ENCODE peak calls at places on chromosomes 7 and 10, in seven cellular contexts. W, Q, O, L, V, D and K are unnamed samples.

GRCh38 chr7:85102813-85103350 is 84.0 kb downstream of the SEMA3D start:
- DNase-seq in Q (no peak), D (no peak), L (no peak), W (no peak), V (no peak), O (no peak), K (no peak)

GRCh38 chr10:77131214-77131613 is 506.4 kb downstream of the KCNMA1 start:
- DNase-seq in D (no peak), V (no peak), L (no peak), Q (no peak), O (no peak), W (no peak), K (no peak)

GRCh38 chr7:138449580-138449979 is 10.5 kb upstream of the TRIM24 start:
- DNase-seq in D (no peak), O (no peak), W (no peak), V (no peak), Q (no peak), L (no peak), K (no peak)

GRCh38 chr7:82567356-82567755 is 123.8 kb upstream of the CACNA2D1 start:
- DNase-seq in O (no peak), L (no peak), W (no peak), V (no peak), D (no peak), Q (no peak), K (no peak)

GRCh38 chr7:50724526-50725520 is 57.9 kb downstream of the GRB10 start:
- DNase-seq in W (no peak), O (no peak), D (no peak), L (no peak), V (no peak), Q (no peak), K (no peak)

GRCh38 chr7:156169474-156170370 is 357.5 kb upstream of the SHH start:
- DNase-seq in Q (no peak), V (no peak), O (no peak), D (no peak), W (no peak), L (no peak), K (no peak)

GRCh38 chr7:113209449-113210203 is 91.3 kb upstream of the SMIM30 start:
- DNase-seq in D (no peak), O (no peak), V (no peak), L (no peak), W (no peak), Q (no peak), K (no peak)

GRCh38 chr7:138030679-138031351 is 28.9 kb upstream of the CREB3L2 start:
- DNase-seq in L (no peak), O (no peak), W (no peak), D (no peak), Q (no peak), V (no peak), K (no peak)

GRCh38 chr10:78535716-78536218 is 502.1 kb downstream of the RPS24 start:
- DNase-seq in D (no peak), V (no peak), Q (no peak), L (no peak), O (peak), W (no peak), K (no peak)

GRCh38 chr7:31109751-31110150 is 57.6 kb downstream of the ADCYAP1R1 start:
- DNase-seq in O (no peak), W (no peak), L (no peak), V (no peak), D (no peak), Q (no peak), K (no peak)

GRCh38 chr7:7992502-7992901 is 23.9 kb downstream of the GLCCI1 start:
- DNase-seq in D (no peak), O (no peak), Q (no peak), L (no peak), W (no peak), V (no peak), K (no peak)

GRCh38 chr7:44959433-44959951 is 19.3 kb downstream of the MYO1G start:
- DNase-seq in L (no peak), V (no peak), D (no peak), O (no peak), W (no peak), Q (no peak), K (no peak)

GRCh38 chr10:119199231-119199992 is 8.0 kb upstream of the GRK5 start:
- DNase-seq in Q (peak), D (no peak), O (peak), W (peak), V (peak), L (no peak), K (no peak)

GRCh38 chr7:47428052-47428779 is 153.7 kb downstream of the TNS3 start:
- DNase-seq in O (no peak), W (no peak), Q (no peak), D (no peak), V (no peak), L (no peak), K (no peak)

GRCh38 chr7:135645296-135645904 is 16.9 kb upstream of the STMP1 start:
- DNase-seq in D (no peak), Q (peak), V (no peak), W (peak), L (no peak), O (no peak), K (no peak)

GRCh38 chr10:13302821-13303555 is 3.1 kb upstream of the PHYH start:
- DNase-seq in O (no peak), L (no peak), W (no peak), Q (no peak), V (no peak), D (no peak), K (no peak)

GRCh38 chr7:19317461-19317860 is 172.2 kb upstream of the FERD3L start:
- DNase-seq in L (no peak), W (no peak), V (no peak), Q (no peak), O (no peak), D (no peak), K (no peak)

GRCh38 chr10:16646474-16647059 is 124.9 kb upstream of the C1QL3 start:
- DNase-seq in V (no peak), W (no peak), D (no peak), Q (no peak), O (no peak), L (peak), K (no peak)

GRCh38 chr10:5373321-5373720 is 8.6 kb downstream of the UCN3 start:
- DNase-seq in Q (no peak), D (no peak), L (no peak), V (no peak), W (no peak), O (no peak), K (no peak)

GRCh38 chr10:93495654-93496321 is 624 bp upstream of the CEP55 start:
- DNase-seq in V (no peak), W (peak), Q (peak), D (no peak), O (peak), L (no peak), K (no peak)

GRCh38 chr10:3761916-3762708 is 22.9 kb downstream of the KLF6 start:
- DNase-seq in L (no peak), O (no peak), W (no peak), V (no peak), D (no peak), Q (no peak), K (no peak)

GRCh38 chr10:3763852-3764625 is 21.0 kb downstream of the KLF6 start:
- DNase-seq in O (no peak), W (no peak), Q (no peak), V (no peak), L (no peak), D (no peak), K (no peak)

GRCh38 chr10:3761111-3761686 is 23.8 kb downstream of the KLF6 start:
- DNase-seq in W (no peak), L (peak), Q (no peak), D (no peak), V (no peak), O (no peak), K (no peak)

GRCh38 chr10:3764626-3765375 is 20.2 kb downstream of the KLF6 start:
- DNase-seq in W (no peak), D (no peak), L (no peak), Q (no peak), O (peak), V (no peak), K (no peak)

DNA sequence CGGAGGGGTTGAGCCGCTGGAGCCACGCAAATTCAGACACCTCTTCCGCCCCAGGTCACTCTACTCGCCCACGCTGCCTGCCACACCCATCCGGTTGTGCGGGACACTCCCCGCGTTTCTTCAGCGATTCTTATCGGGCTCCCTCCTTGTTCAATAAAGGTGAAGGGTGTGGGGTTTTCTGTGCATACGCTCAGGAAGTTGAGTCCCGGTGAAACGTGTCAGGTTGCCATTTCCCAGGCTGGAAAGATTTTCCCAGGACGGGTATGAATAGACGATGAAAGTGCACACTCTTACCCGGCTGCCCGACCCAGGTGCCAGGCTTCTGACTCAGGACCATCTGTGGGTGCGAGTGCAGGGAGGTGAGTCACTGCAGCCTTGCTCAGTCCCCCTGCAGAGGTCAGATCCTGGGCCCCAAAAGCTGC is 22.0 kb downstream of the KLF6 start:
- DNase-seq in W (no peak), Q (no peak), V (no peak), L (no peak), D (no peak), O (peak), K (no peak)
- TF ChIP-seq POLR2A in W (no peak), Q (no peak), V (no peak), L (no peak), D (no peak), O (no peak), K (no peak)

DNA sequence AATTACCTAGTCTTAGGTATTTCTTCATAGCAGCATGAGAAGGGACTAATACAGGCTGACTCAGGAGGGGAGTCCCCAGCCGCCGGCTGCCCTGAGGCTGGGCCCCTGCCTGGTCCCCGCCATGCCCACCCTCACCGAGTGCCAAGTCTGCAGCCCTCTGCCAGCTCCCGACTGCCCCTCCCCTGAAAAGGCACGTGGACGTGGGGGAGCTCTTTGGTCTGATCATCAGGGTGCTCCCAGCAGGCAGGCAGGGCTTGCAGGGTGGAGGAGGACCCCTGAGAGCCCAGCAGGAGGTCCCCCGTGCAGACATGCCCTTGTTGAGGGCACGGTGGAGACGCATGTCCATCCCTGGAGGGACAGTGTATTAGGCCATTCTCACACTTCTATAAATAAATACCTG is 110.9 kb downstream of the UNCX start:
- DNase-seq in D (peak), L (no peak), Q (no peak), O (no peak), W (no peak), V (no peak), K (no peak)
- TF ChIP-seq POLR2A in D (no peak), L (no peak), Q (no peak), O (no peak), W (no peak), V (no peak), K (no peak)

DNA sequence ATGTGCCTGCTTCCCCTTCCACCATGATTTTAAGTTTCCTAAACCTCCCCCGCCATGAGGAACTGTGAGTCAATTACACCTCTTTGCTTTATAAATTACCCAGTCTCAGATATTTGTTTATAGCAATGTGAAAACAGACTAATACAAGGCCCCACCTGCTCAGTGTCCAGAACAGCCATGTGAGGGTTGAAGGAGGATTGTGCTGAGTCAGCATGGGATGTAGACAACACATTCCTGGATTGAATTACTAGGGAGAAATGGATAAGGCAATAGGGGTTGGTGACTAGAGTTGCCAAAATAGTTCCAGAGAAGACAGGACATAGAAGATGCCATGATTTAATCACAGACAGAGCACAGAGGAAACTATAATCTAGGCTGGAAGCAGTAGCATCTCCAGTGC is 270.3 kb downstream of the GFRA1 start:
- DNase-seq in Q (no peak), V (no peak), D (no peak), W (no peak), O (no peak), L (no peak), K (no peak)
- TF ChIP-seq POLR2A in Q (no peak), V (no peak), D (no peak), W (no peak), O (no peak), L (no peak), K (no peak)

GRCh38 chr7:27581906-27582305 is 80.8 kb downstream of the HIBADH start:
- DNase-seq in O (no peak), L (no peak), Q (no peak), V (no peak), D (no peak), W (no peak), K (no peak)
- TF ChIP-seq POLR2A in O (no peak), L (no peak), Q (no peak), V (no peak), D (no peak), W (no peak), K (no peak)

GRCh38 chr7:77538908-77539212 is 1.8 kb downstream of the PTPN12 start:
- DNase-seq in V (no peak), D (no peak), L (no peak), O (no peak), W (no peak), Q (no peak), K (no peak)

GRCh38 chr7:77536413-77537135 is 521 bp upstream of the PTPN12 start:
- DNase-seq in V (peak), Q (peak), W (peak), O (peak), L (peak), D (peak), K (peak)

GRCh38 chr7:77537136-77537594 is at the start of gene PTPN12:
- DNase-seq in D (peak), Q (no peak), V (no peak), W (peak), O (no peak), L (no peak), K (no peak)

GRCh38 chr7:77537595-77538185 is 595 bp downstream of the PTPN12 start:
- DNase-seq in L (no peak), V (peak), O (peak), Q (peak), W (peak), D (peak), K (peak)

DNA sequence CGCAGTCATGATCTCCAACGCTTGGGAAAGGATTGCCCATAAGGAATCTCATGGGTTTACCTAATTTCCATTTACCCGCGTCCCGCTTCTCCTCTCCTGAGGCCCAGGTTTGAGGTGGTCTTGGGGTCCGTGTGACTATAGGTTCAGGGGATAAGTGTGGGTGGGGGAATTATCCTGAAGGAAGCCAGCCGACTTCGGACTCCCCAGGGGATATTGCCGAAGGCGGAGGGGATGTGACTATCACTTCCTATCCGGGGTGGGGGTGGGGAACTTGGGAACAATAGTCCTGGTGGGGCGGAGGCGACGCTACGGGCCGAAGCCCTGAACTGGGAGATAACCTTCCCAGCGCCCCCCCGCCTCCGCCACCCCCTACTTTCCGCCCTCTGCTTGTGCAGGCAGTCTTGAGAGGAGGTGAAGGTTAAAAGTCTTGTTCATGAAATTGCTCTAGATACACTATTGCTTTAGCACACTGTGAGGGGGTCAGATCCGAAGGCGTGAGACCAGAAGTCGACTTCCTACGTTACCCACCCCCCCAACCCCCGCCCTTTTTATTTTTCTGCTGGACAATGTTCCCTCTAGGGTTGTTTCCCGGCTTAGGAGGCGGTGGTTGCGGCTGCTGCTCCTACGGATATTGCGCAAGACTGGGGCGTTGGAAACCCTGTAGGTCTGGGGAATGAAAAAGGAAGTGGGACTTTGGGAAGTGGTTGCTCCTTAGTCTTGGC is 1.3 kb downstream of the PTPN12 start:
- DNase-seq in V (peak), L (no peak), W (peak), O (peak), D (peak), Q (peak), K (no peak)
- TF ChIP-seq POLR2A in V (no peak), L (no peak), W (no peak), O (no peak), D (no peak), Q (peak), K (no peak)

GRCh38 chr7:2524808-2525140 is 5.2 kb downstream of the LFNG start:
- DNase-seq in D (no peak), W (no peak), L (no peak), O (no peak), V (no peak), Q (no peak), K (no peak)

GRCh38 chr7:2525161-2525930 is 5.8 kb downstream of the LFNG start:
- DNase-seq in Q (no peak), O (peak), D (peak), W (no peak), L (no peak), V (no peak), K (no peak)

GRCh38 chr7:2523461-2523905 is 3.9 kb downstream of the LFNG start:
- DNase-seq in O (peak), D (no peak), L (no peak), Q (no peak), W (peak), V (peak), K (no peak)

GRCh38 chr7:2522780-2523433 is 3.3 kb downstream of the LFNG start:
- DNase-seq in O (peak), V (no peak), Q (peak), L (no peak), D (no peak), W (peak), K (no peak)

GRCh38 chr7:2523941-2524807 is 4.6 kb downstream of the LFNG start:
- DNase-seq in Q (peak), O (peak), W (peak), D (peak), V (peak), L (no peak), K (no peak)
- TF ChIP-seq POLR2A in Q (no peak), O (peak), W (no peak), D (no peak), V (no peak), L (no peak), K (no peak)

DNA sequence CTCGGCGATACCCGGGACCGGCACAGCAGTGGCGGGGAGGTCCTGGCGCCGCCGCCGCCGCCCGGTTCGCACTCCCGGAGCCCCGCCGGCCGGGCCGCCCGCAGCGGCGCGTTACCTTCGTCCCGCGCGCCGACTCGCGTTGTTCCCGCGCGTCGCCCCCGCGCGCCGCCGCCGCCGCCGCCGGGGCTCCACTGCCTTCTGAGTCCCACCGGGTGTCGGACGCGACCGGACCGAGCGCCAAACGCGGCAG is at the start of gene EZH2:
- DNase-seq in O (no peak), L (no peak), V (no peak), Q (no peak), W (no peak), D (no peak), K (no peak)
- TF ChIP-seq POLR2A in O (no peak), L (peak), V (no peak), Q (peak), W (no peak), D (no peak), K (no peak)

DNA sequence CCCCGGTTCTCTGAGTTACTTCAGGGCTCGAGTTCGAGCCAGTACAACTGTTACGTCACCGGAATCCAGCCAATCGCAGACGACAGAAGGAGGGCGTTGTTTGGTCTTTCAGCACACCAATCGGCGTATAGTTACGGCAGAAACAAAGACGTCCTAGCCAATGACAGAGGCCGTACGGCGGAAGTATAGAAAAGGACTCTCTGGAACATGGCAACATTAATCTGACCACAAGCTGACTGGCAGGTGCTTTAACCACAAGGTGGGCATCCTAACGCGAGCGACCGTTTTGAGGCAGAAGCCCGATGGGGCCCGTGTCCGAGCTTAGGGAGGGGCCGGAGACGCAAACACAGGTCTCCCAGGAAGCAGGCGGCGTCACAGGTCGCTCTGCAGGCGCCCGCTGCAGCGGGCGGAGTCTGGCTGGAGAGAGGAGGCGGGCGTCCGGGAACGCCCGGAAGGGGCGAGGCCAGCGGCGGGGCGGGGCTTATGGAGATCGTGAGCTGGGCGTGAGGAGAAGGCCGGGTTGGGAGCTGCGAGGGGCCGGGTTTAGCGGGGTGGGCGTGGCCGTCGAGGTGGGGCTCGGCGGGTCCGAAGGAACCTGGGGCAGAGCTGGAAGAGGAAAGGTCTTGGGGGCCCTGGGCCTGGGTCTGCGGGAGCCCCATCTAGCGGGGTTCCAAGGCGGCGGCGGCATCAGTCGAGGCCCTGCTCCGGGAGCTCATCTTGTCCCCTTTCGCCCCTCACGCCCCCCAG is at the start of gene MOSPD3:
- DNase-seq in Q (peak), D (peak), O (peak), L (peak), W (peak), V (peak), K (peak)
- TF ChIP-seq POLR2A in Q (peak), D (peak), O (peak), L (peak), W (peak), V (no peak), K (peak)